ENCODE peak calls at places on chromosomes 16 and 17, in five cellular contexts. M, B, V, C and F are unnamed samples.

GRCh38 chr17:54814371-54814770 is 86.3 kb upstream of the TOM1L1 start:
- DNase-seq in M (no peak), B (no peak), V (no peak), C (no peak), F (no peak)

GRCh38 chr16:88022076-88023042 is 71.1 kb downstream of the BANP start:
- DNase-seq in M (no peak), B (no peak), V (no peak), C (no peak), F (no peak)

GRCh38 chr16:31704138-31704537 is 169.5 kb upstream of the ZNF267 start:
- DNase-seq in M (no peak), B (no peak), V (no peak), C (no peak), F (no peak)

GRCh38 chr16:57049678-57050077 is 42.7 kb upstream of the CPNE2 start:
- DNase-seq in M (no peak), B (no peak), V (no peak), C (no peak), F (no peak)

GRCh38 chr17:17913695-17914332 is 58.4 kb downstream of the TOM1L2 start:
- DNase-seq in M (peak), B (peak), V (peak), C (peak), F (no peak)

GRCh38 chr16:88529596-88529995 is 40.6 kb upstream of the ZC3H18 start:
- DNase-seq in M (no peak), B (no peak), V (no peak), C (no peak), F (no peak)

GRCh38 chr17:866568-867087 is 84.5 kb downstream of the MRM3 start:
- DNase-seq in M (no peak), B (no peak), V (no peak), C (no peak), F (no peak)

GRCh38 chr17:3754458-3755334 is 31.0 kb downstream of the HASPIN start:
- DNase-seq in M (peak), B (no peak), V (peak), C (peak), F (no peak)

GRCh38 chr16:14284930-14285541 is 213.9 kb downstream of the MRTFB start:
- DNase-seq in M (no peak), B (peak), V (no peak), C (peak), F (no peak)

GRCh38 chr16:87647431-87648185 is 45.3 kb downstream of the JPH3 start:
- DNase-seq in M (no peak), B (no peak), V (no peak), C (no peak), F (no peak)

GRCh38 chr16:23403547-23403946 is 49.4 kb downstream of the COG7 start:
- DNase-seq in M (no peak), B (no peak), V (no peak), C (no peak), F (no peak)

GRCh38 chr16:28218109-28218508 is 6.3 kb upstream of the XPO6 start:
- DNase-seq in M (no peak), B (peak), V (no peak), C (peak), F (no peak)

GRCh38 chr16:3945751-3946603 is 65.5 kb upstream of the CREBBP start:
- DNase-seq in M (peak), B (peak), V (peak), C (no peak), F (peak)

GRCh38 chr16:57529324-57530103 is 6.9 kb downstream of the CCDC102A start:
- DNase-seq in M (no peak), B (no peak), V (no peak), C (peak), F (no peak)

GRCh38 chr16:55698331-55698730 is 42.5 kb downstream of the SLC6A2 start:
- DNase-seq in M (no peak), B (no peak), V (no peak), C (no peak), F (no peak)

GRCh38 chr16:48907906-48908634 is 298.1 kb upstream of the N4BP1 start:
- DNase-seq in M (no peak), B (no peak), V (no peak), C (no peak), F (no peak)

GRCh38 chr16:23508589-23509440 is 1.5 kb downstream of the GGA2 start:
- DNase-seq in M (peak), B (no peak), V (no peak), C (no peak), F (no peak)

GRCh38 chr16:78669994-78670393 is 570.5 kb downstream of the WWOX start:
- DNase-seq in M (no peak), B (no peak), V (no peak), C (no peak), F (no peak)

GRCh38 chr16:88066234-88066633 is 115.0 kb downstream of the BANP start:
- DNase-seq in M (no peak), B (no peak), V (no peak), C (no peak), F (no peak)

GRCh38 chr16:69191136-69191535 is 4.2 kb downstream of the SNTB2 start:
- DNase-seq in M (no peak), B (no peak), V (no peak), C (no peak), F (no peak)

GRCh38 chr16:90019201-90019542 is at the start of gene DBNDD1:
- DNase-seq in M (peak), B (no peak), V (no peak), C (no peak), F (no peak)

GRCh38 chr17:77365584-77366186 is 224.9 kb downstream of the SEC14L1 start:
- DNase-seq in M (no peak), B (peak), V (no peak), C (peak), F (no peak)
- TF ChIP-seq CTCF in M (no peak), B (no peak), V (no peak), C (no peak), F (no peak)

DNA sequence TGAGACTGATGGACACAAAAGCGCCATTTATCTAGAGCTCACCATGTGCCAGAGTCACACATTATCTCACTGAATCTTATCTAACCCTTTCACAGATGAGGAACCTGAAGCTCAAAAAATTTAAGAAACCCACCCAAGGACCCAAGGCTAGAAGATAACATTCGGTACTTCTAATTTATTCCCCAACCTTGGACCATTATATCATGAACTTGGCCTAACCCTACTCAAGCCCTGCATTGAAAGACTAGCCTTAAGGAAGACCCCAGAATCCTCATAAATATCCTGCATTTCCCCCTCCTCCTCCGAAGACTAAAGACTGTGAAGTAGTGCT is 548 bp upstream of the DYNC1LI2 start:
- DNase-seq in M (no peak), B (no peak), V (no peak), C (no peak), F (no peak)
- TF ChIP-seq CTCF in M (no peak), B (no peak), V (no peak), C (peak), F (no peak)

DNA sequence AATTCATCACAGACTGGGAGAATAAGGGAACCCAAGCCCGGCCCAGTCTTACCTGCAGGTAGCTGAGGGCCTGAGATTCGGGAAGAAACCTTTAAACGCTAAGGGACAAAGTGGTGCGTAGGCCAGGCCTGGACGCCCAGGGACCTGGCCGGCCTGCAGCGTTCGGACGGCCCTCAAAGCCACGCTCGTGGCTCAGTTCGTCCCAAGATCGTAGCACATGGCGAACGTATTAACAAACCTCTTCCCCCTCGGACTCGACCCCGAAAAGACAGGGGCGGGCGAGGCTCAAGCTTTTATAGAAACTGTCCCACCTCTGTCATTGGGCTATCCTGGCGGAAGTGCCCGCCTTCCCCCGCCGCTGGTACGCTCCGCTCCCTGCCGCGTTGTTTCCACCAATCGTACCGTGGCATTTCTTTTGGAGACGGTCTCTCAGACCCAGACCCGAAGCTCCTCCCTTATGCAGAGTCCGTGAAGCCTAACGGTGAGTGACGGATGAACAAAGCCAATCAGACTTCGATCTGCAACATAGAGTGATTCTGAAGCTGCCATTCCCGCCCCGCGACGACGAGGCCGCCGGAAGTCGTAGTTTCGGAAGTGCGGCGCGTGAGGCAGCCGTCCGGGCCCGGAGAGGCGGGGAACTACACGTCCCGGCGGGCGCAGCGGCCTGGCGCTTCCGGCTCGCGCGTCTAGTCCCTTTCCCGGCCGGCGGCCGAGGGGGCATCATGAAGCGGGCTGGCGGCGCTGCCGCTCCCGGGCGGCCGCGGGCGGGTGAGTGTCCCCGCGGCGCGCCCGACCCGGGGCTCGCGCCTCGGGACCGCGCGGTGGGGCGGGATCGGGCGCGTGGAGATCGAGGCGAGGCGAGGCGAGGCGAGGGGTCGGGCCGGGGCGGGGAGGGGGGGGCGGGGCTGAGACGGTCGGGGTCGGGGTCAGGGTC is at the start of gene TRAF7:
- DNase-seq in M (peak), B (peak), V (peak), C (peak), F (peak)
- TF ChIP-seq CTCF in M (no peak), B (no peak), V (no peak), C (no peak), F (no peak)

GRCh38 chr17:66841328-66841727 is 6.4 kb downstream of the CACNG5 start:
- DNase-seq in M (no peak), B (no peak), V (no peak), C (no peak), F (no peak)
- TF ChIP-seq CTCF in M (no peak), B (no peak), V (peak), C (no peak), F (no peak)

GRCh38 chr17:19304209-19304608 is 58.3 kb downstream of the B9D1 start:
- DNase-seq in M (no peak), B (no peak), V (no peak), C (peak), F (no peak)
- TF ChIP-seq CTCF in M (no peak), B (no peak), V (no peak), C (no peak), F (no peak)

GRCh38 chr16:71537643-71538042 is 11.4 kb downstream of the CHST4 start:
- DNase-seq in M (no peak), B (peak), V (no peak), C (peak), F (no peak)
- TF ChIP-seq CTCF in M (peak), B (peak), V (peak), C (peak), F (no peak)

DNA sequence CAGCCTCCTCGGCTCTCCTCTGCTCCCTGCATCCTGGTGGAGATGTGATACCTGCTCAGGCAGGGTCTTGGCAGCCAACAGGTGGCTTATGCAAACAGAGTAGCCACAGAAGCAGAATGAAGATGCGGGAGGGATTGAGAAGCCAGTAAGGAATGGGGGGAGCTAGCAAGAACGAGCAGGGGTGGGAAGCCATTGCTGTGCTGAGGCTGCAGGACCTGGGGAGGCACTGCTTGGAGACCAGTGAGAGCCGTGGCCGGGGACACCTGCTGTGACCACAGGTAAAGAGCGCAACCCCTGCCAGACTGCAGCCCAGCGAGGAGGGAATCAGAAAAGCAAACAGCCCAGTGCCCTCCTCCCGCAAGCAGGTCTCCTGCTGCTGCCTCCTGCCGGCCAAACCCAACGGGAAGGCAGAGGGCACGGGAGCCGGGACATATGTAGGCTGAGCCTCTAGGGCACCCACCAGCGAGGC is 14.7 kb downstream of the AIPL1 start:
- DNase-seq in M (no peak), B (no peak), V (no peak), C (peak), F (no peak)
- TF ChIP-seq CTCF in M (peak), B (peak), V (peak), C (peak), F (no peak)